ENCODE peak calls at places on chromosomes 5 and 9, in seven cellular contexts. D is ovary; F is CD8-positive, alpha-beta T cell; J is IMR-90; B is left ventricle myocardium inferior; G is heart left ventricle; Q is adrenal gland. L is an unnamed sample.

GRCh38 chr5:164422400-164422799 is 917.0 kb downstream of the MAT2B start:
- DNase-seq in Q (no peak), G (no peak), J (peak; percentile 30), F (no peak), D (no peak), B (no peak), L (no peak)

GRCh38 chr5:127313847-127314473 is 23.4 kb downstream of the MEGF10 start:
- DNase-seq in G (peak; percentile 58), D (peak; percentile 25), Q (peak; percentile 74), J (peak; percentile 52), F (peak; percentile 73), B (peak; percentile 49), L (peak; percentile 37)

GRCh38 chr9:3960661-3961144 is 339.2 kb downstream of the GLIS3 start:
- DNase-seq in F (no peak), Q (no peak), B (no peak), G (no peak), J (peak; percentile 75), D (no peak), L (no peak)

GRCh38 chr9:36676823-36677521 is 104.3 kb downstream of the MELK start:
- DNase-seq in J (peak; percentile 28), Q (no peak), F (no peak), D (no peak), B (no peak), G (no peak), L (no peak)

GRCh38 chr5:64836190-64836750 is 67.5 kb downstream of the CWC27 start:
- DNase-seq in G (no peak), D (no peak), F (no peak), J (peak; percentile 19), B (no peak), Q (no peak), L (no peak)

GRCh38 chr9:84711936-84712335 is 42.4 kb downstream of the NTRK2 start:
- DNase-seq in J (no peak), Q (peak; percentile 81), B (no peak), G (no peak), D (no peak), F (no peak), L (no peak)

GRCh38 chr5:167375125-167375524 is 916.3 kb upstream of the WWC1 start:
- DNase-seq in Q (no peak), F (no peak), G (no peak), D (no peak), J (no peak), B (no peak), L (no peak)

GRCh38 chr9:27622688-27623340 is 49.5 kb upstream of the C9orf72 start:
- DNase-seq in F (no peak), G (no peak), Q (no peak), B (no peak), D (no peak), J (no peak), L (no peak)

GRCh38 chr5:151038801-151039238 is 18.4 kb downstream of the GPX3 start:
- DNase-seq in Q (peak; percentile 30), G (no peak), B (no peak), F (no peak), J (peak; percentile 42), D (no peak), L (no peak)

GRCh38 chr9:133129001-133129799 is 8.2 kb upstream of the RALGDS start:
- DNase-seq in Q (no peak), D (no peak), G (peak; percentile 61), F (no peak), J (no peak), B (no peak), L (peak; percentile 55)

GRCh38 chr9:136916330-136917184 is 28.0 kb downstream of the FBXW5 start:
- DNase-seq in J (no peak), G (no peak), B (no peak), Q (no peak), D (no peak), F (no peak), L (no peak)

GRCh38 chr5:126251024-126251423 is 172.2 kb upstream of the GRAMD2B start:
- DNase-seq in D (no peak), J (no peak), G (no peak), B (no peak), F (no peak), Q (no peak), L (no peak)

GRCh38 chr5:145509336-145510150 is 325.6 kb downstream of the PRELID2 start:
- DNase-seq in Q (no peak), D (no peak), J (peak; percentile 63), F (no peak), G (no peak), B (no peak), L (no peak)

GRCh38 chr5:125550237-125550636 is 803.8 kb upstream of the ZNF608 start:
- DNase-seq in J (peak; percentile 74), F (no peak), B (no peak), D (no peak), G (no peak), Q (no peak), L (no peak)

GRCh38 chr5:89967806-89968444 is 441.6 kb downstream of the CETN3 start:
- DNase-seq in F (no peak), D (no peak), B (no peak), J (no peak), Q (no peak), G (no peak), L (no peak)

GRCh38 chr5:153654892-153655520 is 164.5 kb downstream of the GRIA1 start:
- DNase-seq in B (no peak), G (no peak), D (no peak), F (no peak), J (peak; percentile 9), Q (no peak), L (no peak)

GRCh38 chr5:10192309-10192708 is 57.4 kb downstream of the ATPSCKMT start:
- DNase-seq in Q (no peak), D (no peak), F (no peak), G (no peak), J (peak; percentile 84), B (no peak), L (no peak)

GRCh38 chr9:130431536-130432303 is 13.0 kb upstream of the ASS1 start:
- DNase-seq in D (no peak), G (peak; percentile 23), J (no peak), F (no peak), B (no peak), Q (no peak), L (no peak)

GRCh38 chr9:130432362-130432761 is 12.4 kb upstream of the ASS1 start:
- DNase-seq in J (no peak), Q (no peak), G (no peak), F (no peak), B (no peak), D (no peak), L (no peak)

GRCh38 chr9:130432796-130433167 is 12.0 kb upstream of the ASS1 start:
- DNase-seq in B (no peak), D (no peak), G (no peak), J (no peak), F (no peak), Q (no peak), L (no peak)

GRCh38 chr9:130433947-130434262 is 10.9 kb upstream of the ASS1 start:
- DNase-seq in D (no peak), J (no peak), G (no peak), F (no peak), Q (no peak), B (no peak), L (no peak)

DNA sequence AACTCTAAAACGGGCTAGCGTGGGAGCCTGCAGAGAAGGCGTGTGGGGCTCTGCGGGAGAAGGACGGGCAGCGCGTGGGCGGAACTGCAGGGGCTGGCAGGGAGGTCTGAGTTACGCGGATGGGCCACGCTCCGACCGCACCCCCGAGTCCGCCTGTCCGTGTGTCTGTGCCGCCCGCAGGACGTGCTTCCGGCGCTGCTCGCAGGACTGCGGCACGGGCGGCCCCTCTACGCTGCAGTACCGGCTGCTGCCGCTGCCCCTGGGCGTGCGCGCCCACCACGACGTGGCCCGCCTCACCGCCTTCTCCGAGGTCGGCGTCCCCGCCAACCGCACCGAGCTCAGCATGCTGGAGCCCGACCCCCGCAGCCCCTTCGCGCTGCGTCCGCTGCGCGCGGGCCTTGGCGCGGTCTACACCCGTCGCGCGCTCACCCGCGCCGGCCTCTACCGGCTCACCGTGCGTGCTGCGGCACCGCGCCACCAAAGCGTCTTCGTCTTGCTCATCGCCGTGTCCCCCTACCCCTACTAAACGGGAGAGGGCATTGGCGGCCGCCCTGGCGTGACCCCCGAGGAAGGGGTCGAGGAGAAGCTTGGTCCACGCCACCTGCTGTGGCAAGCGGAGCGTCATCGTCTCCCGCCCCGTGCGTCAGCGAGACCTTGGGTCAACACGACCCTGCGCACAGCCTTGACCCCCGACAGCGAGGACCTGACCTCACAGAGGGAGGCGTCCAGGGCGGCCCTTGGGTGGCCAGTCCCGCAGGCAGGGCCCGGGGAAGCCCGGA is 11.4 kb upstream of the ASS1 start:
- DNase-seq in F (peak; percentile 27), Q (peak; percentile 61), G (no peak), D (peak; percentile 74), B (peak; percentile 44), J (peak; percentile 39), L (no peak)
- H3K27ac ChIP-seq in F (no peak overlapping the region), Q (no peak overlapping the region), G (no peak overlapping the region), D (no peak overlapping the region), B (no peak overlapping the region), J (no peak overlapping the region), L (no peak overlapping the region)

GRCh38 chr5:2538169-2538568 is 213.3 kb downstream of the IRX2 start:
- DNase-seq in J (no peak), B (no peak), F (no peak), G (no peak), D (no peak), Q (no peak), L (no peak)
- H3K27ac ChIP-seq in J (no peak overlapping the region), B (no peak overlapping the region), F (no peak overlapping the region), G (no peak overlapping the region), D (no peak overlapping the region), Q (no peak overlapping the region), L (no peak overlapping the region)

GRCh38 chr5:41507501-41507900 is 2.9 kb downstream of the PLCXD3 start:
- DNase-seq in D (no peak), B (no peak), G (no peak), J (no peak), Q (no peak), F (no peak), L (no peak)
- H3K27ac ChIP-seq in D (no peak overlapping the region), B (peak overlapping the region; percentile 87), G (no peak overlapping the region), J (no peak overlapping the region), Q (no peak overlapping the region), F (no peak overlapping the region), L (no peak overlapping the region)

DNA sequence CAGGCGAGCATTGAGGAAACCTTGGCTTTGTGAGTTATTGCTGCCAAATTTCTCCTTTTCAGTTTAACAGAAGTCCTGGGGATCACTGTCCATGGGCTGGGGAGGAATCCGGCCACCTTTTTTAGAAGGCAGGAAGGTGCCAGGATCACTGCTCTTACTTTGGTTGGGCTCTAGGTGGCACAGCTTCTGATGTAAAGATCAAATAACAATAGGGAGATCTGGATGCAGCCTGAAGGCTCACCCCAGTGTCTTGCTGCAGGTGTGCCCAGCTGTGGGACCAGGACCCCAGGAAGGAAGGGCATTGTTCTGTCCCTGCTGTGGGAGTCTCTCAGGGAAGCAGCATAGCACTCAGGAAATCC is 69.5 kb downstream of the DAB2IP start:
- DNase-seq in F (no peak), D (no peak), G (no peak), J (no peak), Q (no peak), B (no peak), L (no peak)
- H3K27ac ChIP-seq in F (no peak overlapping the region), D (no peak overlapping the region), G (peak overlapping the region; percentile 94), J (peak overlapping the region; percentile 92), Q (peak overlapping the region; percentile 23), B (peak overlapping the region; percentile 89), L (no peak overlapping the region)

GRCh38 chr5:92946546-92946945 is 634.5 kb downstream of the NR2F1-AS1 start:
- DNase-seq in G (no peak), D (no peak), J (no peak), F (no peak), B (no peak), Q (no peak), L (no peak)
- H3K27ac ChIP-seq in G (no peak overlapping the region), D (no peak overlapping the region), J (no peak overlapping the region), F (no peak overlapping the region), B (no peak overlapping the region), Q (no peak overlapping the region), L (no peak overlapping the region)